ENCODE peak calls at places on chromosomes 16 and 17, in seven cellular contexts. Z is AML-193; M is CD4-positive, CD25-positive, alpha-beta regulatory T cell; G is H7; W is Ammon's horn; K is Right ventricle myocardium superior; O is CD4-positive, alpha-beta T cell. L is an unnamed sample.
A peak's percentile ranks its signal among the peaks of the same experiment; 100 is the strongest.

GRCh38 chr16:55668337-55669281 is 12.8 kb downstream of the SLC6A2 start:
- DNase-seq in M (no peak), K (no peak), W (no peak), Z (no peak), O (no peak), G (no peak), L (no peak)

GRCh38 chr17:907725-908124 is 71.9 kb downstream of the NXN start:
- DNase-seq in Z (no peak), O (no peak), M (no peak), K (no peak), G (no peak), W (no peak), L (no peak)

GRCh38 chr17:66185842-66186241 is 6.1 kb downstream of the CEP112 start:
- DNase-seq in K (no peak), W (no peak), Z (no peak), O (no peak), M (no peak), G (no peak), L (no peak)

GRCh38 chr17:77516902-77517301 is 376.1 kb downstream of the SEC14L1 start:
- DNase-seq in O (no peak), Z (no peak), G (peak; percentile 5), M (no peak), W (no peak), K (no peak), L (no peak)

GRCh38 chr16:57614546-57615343 is 13.7 kb upstream of the ADGRG1 start:
- DNase-seq in G (peak; percentile 26), Z (no peak), O (no peak), M (no peak), W (no peak), K (peak; percentile 8), L (no peak)

GRCh38 chr17:79984877-79985276 is 50.8 kb downstream of the TBC1D16 start:
- DNase-seq in W (no peak), Z (no peak), O (no peak), G (peak; percentile 46), K (no peak), M (no peak), L (no peak)

GRCh38 chr17:8332688-8333087 is 7.0 kb upstream of the ODF4 start:
- DNase-seq in O (no peak), K (peak; percentile 63), G (peak; percentile 54), Z (no peak), M (no peak), W (no peak), L (no peak)

GRCh38 chr16:13036600-13036999 is 135.2 kb downstream of the SHISA9 start:
- DNase-seq in K (no peak), W (peak; percentile 16), O (peak; percentile 1), Z (peak; percentile 9), M (no peak), G (no peak), L (peak; percentile 61)

GRCh38 chr17:70084476-70084875 is 9.5 kb downstream of the KCNJ16 start:
- DNase-seq in K (no peak), Z (no peak), M (no peak), W (no peak), G (peak; percentile 13), O (no peak), L (no peak)

GRCh38 chr16:2236362-2237075 is at the start of gene DNASE1L2:
- DNase-seq in W (no peak), Z (no peak), O (no peak), K (no peak), M (no peak), G (peak; percentile 94), L (no peak)